ENCODE peak calls at places on chromosome 4, in ten cellular contexts. One of them, this sample, is unnamed.

GRCh38 chr4:188941524-188942109 is 802.4 kb downstream of the TRIML1 start:
- DNase-seq in SK-N-SH: no peak
- DNase-seq in PC-9: no peak
- DNase-seq in vagina: no peak
- DNase-seq in suprapubic skin: no peak
- DNase-seq in bronchial epithelial cell: peak; percentile 100
- DNase-seq in A549: peak; percentile 58
- DNase-seq in GM23338: no peak
- DNase-seq in fibroblast of pulmonary artery: peak; percentile 74
- DNase-seq in endodermal cell: no peak
- DNase-seq in this sample: no peak

GRCh38 chr4:127251423-127251822 is 381.3 kb upstream of the INTU start:
- DNase-seq in bronchial epithelial cell: peak; percentile 6
- DNase-seq in vagina: no peak
- DNase-seq in endodermal cell: no peak
- DNase-seq in suprapubic skin: no peak
- DNase-seq in fibroblast of pulmonary artery: peak; percentile 34
- DNase-seq in SK-N-SH: no peak
- DNase-seq in A549: no peak
- DNase-seq in GM23338: no peak
- DNase-seq in PC-9: no peak
- DNase-seq in this sample: no peak

GRCh38 chr4:22514431-22514830 is 1.4 kb downstream of the ADGRA3 start:
- DNase-seq in suprapubic skin: no peak
- DNase-seq in vagina: no peak
- DNase-seq in PC-9: no peak
- DNase-seq in bronchial epithelial cell: no peak
- DNase-seq in SK-N-SH: no peak
- DNase-seq in endodermal cell: no peak
- DNase-seq in A549: no peak
- DNase-seq in GM23338: no peak
- DNase-seq in fibroblast of pulmonary artery: peak; percentile 9
- DNase-seq in this sample: no peak

GRCh38 chr4:162126754-162127153 is 37.0 kb downstream of the FSTL5 start:
- DNase-seq in A549: no peak
- DNase-seq in GM23338: peak; percentile 19
- DNase-seq in SK-N-SH: no peak
- DNase-seq in vagina: no peak
- DNase-seq in bronchial epithelial cell: no peak
- DNase-seq in suprapubic skin: no peak
- DNase-seq in fibroblast of pulmonary artery: no peak
- DNase-seq in endodermal cell: no peak
- DNase-seq in PC-9: no peak
- DNase-seq in this sample: no peak

GRCh38 chr4:5378002-5378401 is 326.7 kb downstream of the STK32B start:
- DNase-seq in suprapubic skin: peak; percentile 69
- DNase-seq in bronchial epithelial cell: no peak
- DNase-seq in vagina: no peak
- DNase-seq in SK-N-SH: no peak
- DNase-seq in fibroblast of pulmonary artery: no peak
- DNase-seq in GM23338: peak; percentile 21
- DNase-seq in PC-9: no peak
- DNase-seq in endodermal cell: no peak
- DNase-seq in A549: no peak
- DNase-seq in this sample: no peak

GRCh38 chr4:123250843-123251242 is 145.8 kb upstream of the SPRY1 start:
- DNase-seq in vagina: no peak
- DNase-seq in suprapubic skin: no peak
- DNase-seq in GM23338: no peak
- DNase-seq in endodermal cell: no peak
- DNase-seq in SK-N-SH: peak; percentile 14
- DNase-seq in PC-9: no peak
- DNase-seq in bronchial epithelial cell: peak; percentile 48
- DNase-seq in fibroblast of pulmonary artery: peak; percentile 78
- DNase-seq in A549: no peak
- DNase-seq in this sample: peak; percentile 45

GRCh38 chr4:8598391-8599090 is 6.0 kb downstream of the CPZ start:
- DNase-seq in GM23338: no peak
- DNase-seq in vagina: no peak
- DNase-seq in SK-N-SH: no peak
- DNase-seq in bronchial epithelial cell: no peak
- DNase-seq in PC-9: no peak
- DNase-seq in endodermal cell: no peak
- DNase-seq in suprapubic skin: no peak
- DNase-seq in fibroblast of pulmonary artery: no peak
- DNase-seq in A549: no peak
- DNase-seq in this sample: no peak

GRCh38 chr4:73855406-73855805 is 2.3 kb downstream of the PF4V1 start:
- DNase-seq in PC-9: no peak
- DNase-seq in bronchial epithelial cell: peak; percentile 57
- DNase-seq in A549: no peak
- DNase-seq in vagina: no peak
- DNase-seq in SK-N-SH: no peak
- DNase-seq in GM23338: no peak
- DNase-seq in fibroblast of pulmonary artery: peak; percentile 58
- DNase-seq in endodermal cell: no peak
- DNase-seq in suprapubic skin: no peak
- DNase-seq in this sample: no peak

GRCh38 chr4:103136671-103137445 is 37.2 kb upstream of the BDH2 start:
- DNase-seq in suprapubic skin: no peak
- DNase-seq in bronchial epithelial cell: no peak
- DNase-seq in SK-N-SH: no peak
- DNase-seq in A549: no peak
- DNase-seq in GM23338: no peak
- DNase-seq in endodermal cell: no peak
- DNase-seq in fibroblast of pulmonary artery: no peak
- DNase-seq in PC-9: no peak
- DNase-seq in vagina: no peak
- DNase-seq in this sample: no peak

GRCh38 chr4:69323284-69323683 is 43.0 kb downstream of the UGT2B28 start:
- DNase-seq in bronchial epithelial cell: no peak
- DNase-seq in SK-N-SH: no peak
- DNase-seq in PC-9: no peak
- DNase-seq in vagina: no peak
- DNase-seq in suprapubic skin: no peak
- DNase-seq in endodermal cell: peak; percentile 61
- DNase-seq in A549: no peak
- DNase-seq in fibroblast of pulmonary artery: no peak
- DNase-seq in GM23338: peak; percentile 11
- DNase-seq in this sample: no peak

GRCh38 chr4:87499415-87500106 is 29.6 kb downstream of the SPARCL1 start:
- DNase-seq in fibroblast of pulmonary artery: no peak
- DNase-seq in suprapubic skin: no peak
- DNase-seq in PC-9: no peak
- DNase-seq in SK-N-SH: no peak
- DNase-seq in endodermal cell: no peak
- DNase-seq in GM23338: no peak
- DNase-seq in bronchial epithelial cell: no peak
- DNase-seq in vagina: no peak
- DNase-seq in A549: no peak
- DNase-seq in this sample: peak; percentile 61

GRCh38 chr4:114132830-114133229 is 153.4 kb upstream of the ARSJ start:
- DNase-seq in bronchial epithelial cell: peak; percentile 14
- DNase-seq in GM23338: peak; percentile 62
- DNase-seq in PC-9: no peak
- DNase-seq in A549: peak; percentile 8
- DNase-seq in SK-N-SH: no peak
- DNase-seq in vagina: no peak
- DNase-seq in endodermal cell: no peak
- DNase-seq in suprapubic skin: no peak
- DNase-seq in fibroblast of pulmonary artery: peak; percentile 14
- DNase-seq in this sample: no peak

GRCh38 chr4:152094851-152095700 is 334.3 kb upstream of the GATB start:
- DNase-seq in bronchial epithelial cell: peak; percentile 57
- DNase-seq in SK-N-SH: no peak
- DNase-seq in vagina: no peak
- DNase-seq in suprapubic skin: no peak
- DNase-seq in A549: no peak
- DNase-seq in PC-9: no peak
- DNase-seq in GM23338: no peak
- DNase-seq in fibroblast of pulmonary artery: peak; percentile 25
- DNase-seq in endodermal cell: no peak
- DNase-seq in this sample: peak; percentile 93

GRCh38 chr4:39846705-39847104 is 131.0 kb downstream of the PDS5A start:
- DNase-seq in bronchial epithelial cell: no peak
- DNase-seq in SK-N-SH: no peak
- DNase-seq in endodermal cell: no peak
- DNase-seq in A549: no peak
- DNase-seq in PC-9: no peak
- DNase-seq in fibroblast of pulmonary artery: no peak
- DNase-seq in vagina: no peak
- DNase-seq in GM23338: no peak
- DNase-seq in suprapubic skin: no peak
- DNase-seq in this sample: no peak

GRCh38 chr4:52983563-52984303 is 121.6 kb downstream of the RASL11B start:
- DNase-seq in A549: peak; percentile 10
- DNase-seq in endodermal cell: no peak
- DNase-seq in suprapubic skin: no peak
- DNase-seq in bronchial epithelial cell: peak; percentile 64
- DNase-seq in fibroblast of pulmonary artery: peak; percentile 73
- DNase-seq in SK-N-SH: peak; percentile 49
- DNase-seq in vagina: no peak
- DNase-seq in PC-9: peak; percentile 5
- DNase-seq in GM23338: peak; percentile 89
- DNase-seq in this sample: peak; percentile 30

GRCh38 chr4:162157241-162157640 is 6.6 kb downstream of the FSTL5 start:
- DNase-seq in A549: no peak
- DNase-seq in fibroblast of pulmonary artery: no peak
- DNase-seq in SK-N-SH: no peak
- DNase-seq in PC-9: no peak
- DNase-seq in vagina: no peak
- DNase-seq in suprapubic skin: no peak
- DNase-seq in bronchial epithelial cell: no peak
- DNase-seq in endodermal cell: no peak
- DNase-seq in GM23338: no peak
- DNase-seq in this sample: no peak

GRCh38 chr4:182809417-182810102 is 107.6 kb downstream of the DCTD start:
- DNase-seq in fibroblast of pulmonary artery: peak; percentile 11
- DNase-seq in PC-9: no peak
- DNase-seq in GM23338: peak; percentile 57
- DNase-seq in A549: no peak
- DNase-seq in bronchial epithelial cell: no peak
- DNase-seq in vagina: no peak
- DNase-seq in SK-N-SH: no peak
- DNase-seq in suprapubic skin: no peak
- DNase-seq in endodermal cell: peak; percentile 71
- DNase-seq in this sample: no peak

GRCh38 chr4:157509286-157509685 is 288.8 kb downstream of the GRIA2 start:
- DNase-seq in suprapubic skin: no peak
- DNase-seq in GM23338: no peak
- DNase-seq in endodermal cell: no peak
- DNase-seq in vagina: no peak
- DNase-seq in fibroblast of pulmonary artery: no peak
- DNase-seq in bronchial epithelial cell: no peak
- DNase-seq in SK-N-SH: no peak
- DNase-seq in PC-9: no peak
- DNase-seq in A549: no peak
- DNase-seq in this sample: no peak

DNA sequence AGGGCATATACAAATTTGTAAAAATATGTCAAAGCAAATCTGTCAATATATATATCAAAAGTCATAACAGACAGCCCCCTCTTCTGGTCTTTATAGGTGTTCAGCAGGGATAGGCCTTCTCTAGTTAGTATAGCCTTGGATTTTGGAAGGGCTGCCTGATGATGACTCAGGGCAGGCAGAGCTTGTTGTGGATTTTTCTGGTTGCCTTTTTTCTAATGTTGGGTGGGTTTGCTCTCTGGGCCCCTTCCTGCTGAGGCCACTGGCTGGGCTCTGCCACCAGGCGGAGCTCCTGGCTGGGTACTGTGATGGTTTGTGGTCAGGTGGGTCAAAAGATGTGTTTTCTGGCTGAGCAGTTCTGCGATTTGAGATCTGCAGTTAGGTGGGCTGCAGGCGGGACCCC is 294.2 kb downstream of the GRIA2 start:
- DNase-seq in SK-N-SH: peak; percentile 20
- DNase-seq in bronchial epithelial cell: no peak
- DNase-seq in suprapubic skin: no peak
- DNase-seq in GM23338: peak; percentile 72
- DNase-seq in A549: no peak
- DNase-seq in endodermal cell: peak; percentile 88
- DNase-seq in vagina: no peak
- DNase-seq in PC-9: no peak
- DNase-seq in fibroblast of pulmonary artery: no peak
- DNase-seq in this sample: no peak
- TF ChIP-seq CTCF in SK-N-SH: peak; percentile 40
- TF ChIP-seq CTCF in bronchial epithelial cell: peak; percentile 18
- TF ChIP-seq CTCF in suprapubic skin: no peak
- TF ChIP-seq CTCF in GM23338: peak; percentile 80
- TF ChIP-seq CTCF in A549: no peak
- TF ChIP-seq CTCF in endodermal cell: peak; percentile 91
- TF ChIP-seq CTCF in vagina: no peak
- TF ChIP-seq CTCF in PC-9: peak; percentile 24
- TF ChIP-seq CTCF in fibroblast of pulmonary artery: no peak
- TF ChIP-seq CTCF in this sample: peak; percentile 29

GRCh38 chr4:26326791-26327190 is 6.0 kb downstream of the RBPJ start:
- DNase-seq in bronchial epithelial cell: peak; percentile 49
- DNase-seq in GM23338: no peak
- DNase-seq in endodermal cell: no peak
- DNase-seq in PC-9: peak; percentile 10
- DNase-seq in vagina: no peak
- DNase-seq in A549: no peak
- DNase-seq in fibroblast of pulmonary artery: peak; percentile 74
- DNase-seq in SK-N-SH: no peak
- DNase-seq in suprapubic skin: no peak
- DNase-seq in this sample: no peak
- H3K4me3 ChIP-seq in bronchial epithelial cell: no peak overlapping the region
- H3K4me3 ChIP-seq in GM23338: no peak overlapping the region
- H3K4me3 ChIP-seq in endodermal cell: no peak overlapping the region
- H3K4me3 ChIP-seq in PC-9: no peak overlapping the region
- H3K4me3 ChIP-seq in vagina: no peak overlapping the region
- H3K4me3 ChIP-seq in A549: no peak overlapping the region
- H3K4me3 ChIP-seq in fibroblast of pulmonary artery: no peak overlapping the region
- H3K4me3 ChIP-seq in SK-N-SH: no peak overlapping the region
- H3K4me3 ChIP-seq in suprapubic skin: no peak overlapping the region
- H3K4me3 ChIP-seq in this sample: no peak overlapping the region

GRCh38 chr4:159191989-159192388 is 89.1 kb downstream of the RAPGEF2 start:
- DNase-seq in GM23338: peak; percentile 92
- DNase-seq in suprapubic skin: no peak
- DNase-seq in fibroblast of pulmonary artery: peak; percentile 69
- DNase-seq in A549: peak; percentile 40
- DNase-seq in endodermal cell: peak; percentile 62
- DNase-seq in bronchial epithelial cell: peak; percentile 76
- DNase-seq in PC-9: no peak
- DNase-seq in vagina: no peak
- DNase-seq in SK-N-SH: no peak
- DNase-seq in this sample: no peak
- TF ChIP-seq CTCF in GM23338: peak; percentile 81
- TF ChIP-seq CTCF in suprapubic skin: no peak
- TF ChIP-seq CTCF in fibroblast of pulmonary artery: peak; percentile 50
- TF ChIP-seq CTCF in A549: peak; percentile 27
- TF ChIP-seq CTCF in endodermal cell: peak; percentile 80
- TF ChIP-seq CTCF in bronchial epithelial cell: peak; percentile 44
- TF ChIP-seq CTCF in PC-9: peak; percentile 34
- TF ChIP-seq CTCF in vagina: no peak
- TF ChIP-seq CTCF in SK-N-SH: peak; percentile 74
- TF ChIP-seq CTCF in this sample: peak; percentile 39

DNA sequence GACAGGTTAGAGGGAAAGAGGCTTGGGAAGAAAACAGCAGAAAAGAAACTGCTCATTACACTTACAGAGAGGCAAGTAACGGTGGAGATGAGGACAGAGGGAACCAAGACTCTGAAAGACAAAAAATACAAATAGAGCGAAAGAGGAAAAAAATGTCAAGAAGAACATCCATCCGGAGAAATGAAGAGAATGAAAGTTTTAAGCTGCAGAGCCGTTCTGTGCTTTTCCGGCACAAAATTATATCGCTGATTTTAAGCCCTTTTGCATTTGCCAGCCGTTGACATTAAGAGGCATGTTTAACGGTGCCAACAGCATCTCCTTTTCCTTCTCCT is 236 bp downstream of the PCDH10 start:
- DNase-seq in vagina: no peak
- DNase-seq in PC-9: no peak
- DNase-seq in SK-N-SH: no peak
- DNase-seq in endodermal cell: no peak
- DNase-seq in suprapubic skin: no peak
- DNase-seq in bronchial epithelial cell: no peak
- DNase-seq in GM23338: no peak
- DNase-seq in fibroblast of pulmonary artery: no peak
- DNase-seq in A549: no peak
- DNase-seq in this sample: no peak
- H3K4me3 ChIP-seq in vagina: peak overlapping the region; percentile 42
- H3K4me3 ChIP-seq in PC-9: no peak overlapping the region
- H3K4me3 ChIP-seq in SK-N-SH: peak overlapping the region; percentile 47
- H3K4me3 ChIP-seq in endodermal cell: peak overlapping the region; percentile 98
- H3K4me3 ChIP-seq in suprapubic skin: peak overlapping the region; percentile 47
- H3K4me3 ChIP-seq in bronchial epithelial cell: peak overlapping the region; percentile 30
- H3K4me3 ChIP-seq in GM23338: peak overlapping the region; percentile 69
- H3K4me3 ChIP-seq in fibroblast of pulmonary artery: peak overlapping the region; percentile 70
- H3K4me3 ChIP-seq in A549: peak overlapping the region; percentile 52
- H3K4me3 ChIP-seq in this sample: no peak overlapping the region

This sample was measured in LNCaP clone FGC.